ENCODE peak calls at places on chromosomes 3 and 15, in seven cellular contexts. T, Y, Q, A, Z, O and X are unnamed samples.

GRCh38 chr3:46574263-46574662 is 8.2 kb upstream of the LRRC2 start:
- DNase-seq in T (no peak), O (no peak), A (peak; percentile 66), Q (no peak), Y (no peak), Z (no peak), X (no peak)

GRCh38 chr3:87260270-87260669 is 16.1 kb downstream of the POU1F1 start:
- DNase-seq in Z (peak; percentile 40), Q (no peak), Y (peak; percentile 28), A (peak; percentile 67), T (no peak), O (no peak), X (no peak)

GRCh38 chr3:162134571-162134970 is 638.0 kb downstream of the OTOL1 start:
- DNase-seq in A (no peak), O (no peak), Q (no peak), Y (no peak), Z (no peak), T (no peak), X (no peak)

GRCh38 chr3:160133757-160134156 is 91.5 kb upstream of the C3orf80 start:
- DNase-seq in O (no peak), Z (no peak), Q (no peak), A (peak; percentile 27), Y (no peak), T (peak; percentile 33), X (no peak)

GRCh38 chr15:94042163-94042954 is 189.0 kb upstream of the MCTP2 start:
- DNase-seq in O (no peak), Q (no peak), Z (no peak), A (no peak), Y (no peak), T (no peak), X (no peak)

GRCh38 chr3:156770699-156771414 is 55.3 kb upstream of the LEKR1 start:
- DNase-seq in Q (no peak), A (no peak), Y (no peak), T (no peak), O (no peak), Z (no peak), X (peak; percentile 69)

GRCh38 chr3:100027321-100027720 is 87.0 kb downstream of the FILIP1L start:
- DNase-seq in Q (no peak), T (no peak), O (no peak), A (no peak), Y (no peak), Z (no peak), X (no peak)

GRCh38 chr15:78131295-78132021 is at the start of gene CIB2:
- DNase-seq in O (peak; percentile 78), Q (peak; percentile 65), T (no peak), Y (peak; percentile 92), Z (no peak), A (peak; percentile 90), X (no peak)

GRCh38 chr15:62474771-62475124 is 309.7 kb upstream of the C2CD4B start:
- DNase-seq in Q (no peak), Y (no peak), A (no peak), T (no peak), Z (no peak), O (no peak), X (no peak)

GRCh38 chr3:38001456-38002081 is 11.0 kb downstream of the VILL start:
- DNase-seq in T (no peak), A (no peak), Z (peak; percentile 21), Q (peak; percentile 18), O (peak; percentile 10), Y (peak; percentile 29), X (no peak)

GRCh38 chr3:45546636-45547201 is 47.8 kb upstream of the LIMD1 start:
- DNase-seq in Q (no peak), A (peak; percentile 54), Z (no peak), O (no peak), T (no peak), Y (no peak), X (no peak)

GRCh38 chr3:45548724-45549123 is 45.8 kb upstream of the LIMD1 start:
- DNase-seq in O (no peak), T (no peak), Z (no peak), A (no peak), Y (no peak), Q (no peak), X (no peak)

GRCh38 chr3:45547202-45547701 is 47.3 kb upstream of the LIMD1 start:
- DNase-seq in Y (no peak), O (no peak), T (no peak), A (no peak), Z (no peak), Q (no peak), X (no peak)

GRCh38 chr3:45546223-45546622 is 48.3 kb upstream of the LIMD1 start:
- DNase-seq in Z (no peak), O (no peak), T (no peak), Y (no peak), A (no peak), Q (no peak), X (no peak)

DNA sequence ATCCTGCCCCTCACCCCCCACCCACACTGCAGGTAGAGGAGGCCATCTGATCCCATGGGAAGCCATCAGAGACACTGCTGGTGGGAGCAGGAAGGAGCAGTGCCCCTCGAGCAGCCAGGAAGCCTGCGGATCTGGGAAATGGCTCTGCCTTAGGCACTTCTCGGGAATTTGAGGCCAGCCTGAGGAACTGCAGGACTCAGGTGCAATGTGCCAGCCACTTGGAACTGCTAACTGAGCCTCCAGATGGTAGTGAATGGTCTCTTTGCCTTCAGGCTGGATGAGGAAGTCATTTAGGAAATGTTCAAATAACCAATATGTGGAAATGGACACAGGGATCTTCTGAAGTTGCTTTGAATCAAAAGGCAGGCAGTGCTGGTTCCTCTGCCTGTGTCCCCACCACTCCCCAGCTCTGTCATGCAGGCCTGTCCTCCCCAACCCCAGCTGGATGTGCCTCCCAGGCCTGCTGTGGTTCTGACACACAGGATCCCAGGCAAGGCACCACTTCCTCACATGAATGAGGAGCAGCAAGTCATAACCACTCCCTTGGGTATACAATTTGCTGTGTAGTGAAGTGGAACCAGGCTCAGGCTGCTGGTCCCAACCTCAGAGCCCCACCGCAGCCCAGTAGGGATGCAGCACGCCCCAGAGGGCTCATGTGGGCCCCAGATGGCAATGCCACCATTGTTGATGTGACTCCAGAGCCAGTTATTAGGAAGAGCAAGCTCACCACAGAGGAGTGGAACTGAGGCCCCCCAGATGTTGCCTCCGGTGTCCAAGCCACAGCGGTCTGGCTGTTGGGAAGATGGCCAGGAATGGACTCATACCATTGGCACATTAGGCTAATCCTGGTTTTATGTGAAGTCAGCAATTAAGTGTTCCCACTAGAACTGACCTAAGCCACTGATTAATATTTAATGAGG is 46.5 kb upstream of the LIMD1 start:
- DNase-seq in Y (no peak), Z (peak; percentile 68), T (no peak), Q (no peak), O (peak; percentile 70), A (no peak), X (no peak)
- H3K27ac ChIP-seq in Y (peak overlapping the region; percentile 70), Z (no peak overlapping the region), T (no peak overlapping the region), Q (peak overlapping the region; percentile 35), O (peak overlapping the region; percentile 19), A (no peak overlapping the region), X (no peak overlapping the region)

GRCh38 chr15:48681274-48681840 is 35.8 kb upstream of the FBN1 start:
- DNase-seq in Z (no peak), A (no peak), O (no peak), Q (no peak), Y (no peak), T (no peak), X (no peak)

GRCh38 chr15:48683991-48684765 is 38.7 kb upstream of the FBN1 start:
- DNase-seq in Y (no peak), O (no peak), Q (no peak), Z (no peak), A (no peak), T (no peak), X (peak; percentile 60)

GRCh38 chr15:48680841-48681240 is 35.3 kb upstream of the FBN1 start:
- DNase-seq in Y (no peak), O (no peak), Z (no peak), A (no peak), T (peak; percentile 79), Q (no peak), X (peak; percentile 73)

GRCh38 chr15:48679952-48680351 is 34.4 kb upstream of the FBN1 start:
- DNase-seq in Y (no peak), T (no peak), O (no peak), Z (no peak), Q (no peak), A (no peak), X (no peak)

DNA sequence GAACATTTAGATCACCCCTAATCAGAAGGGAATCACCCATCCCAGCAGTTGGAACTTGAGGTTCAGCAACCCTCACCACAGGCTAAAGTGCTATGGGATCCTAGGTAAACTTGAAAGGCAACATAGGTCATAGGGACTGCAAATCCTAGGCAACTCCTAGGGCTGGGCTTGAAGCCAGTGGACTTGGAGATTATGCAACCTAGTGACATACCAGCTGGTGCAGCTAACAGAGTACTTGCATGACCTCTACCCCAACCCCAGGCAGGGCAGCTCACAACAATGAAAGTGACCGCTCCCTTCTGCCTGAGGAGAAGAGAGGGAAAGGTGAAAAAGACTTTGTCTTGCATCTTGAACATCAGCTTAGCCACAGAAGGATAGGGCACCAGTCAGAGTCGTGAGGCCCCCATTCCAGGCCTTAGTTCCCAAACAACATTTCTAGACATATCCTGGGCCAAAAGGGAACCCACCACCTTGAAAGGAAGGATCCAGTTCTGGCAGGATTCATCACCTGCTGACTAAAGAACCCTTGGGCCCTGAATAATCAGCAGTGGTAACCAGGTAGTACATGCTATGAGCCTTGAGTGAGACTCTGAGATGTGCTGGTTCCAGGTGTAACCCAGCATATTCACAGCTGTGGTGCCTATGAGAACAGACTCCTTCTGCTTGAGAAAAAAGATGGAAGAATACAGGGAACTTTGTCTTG is 37.6 kb upstream of the FBN1 start:
- DNase-seq in O (peak; percentile 54), A (no peak), Y (no peak), T (no peak), Z (peak; percentile 68), Q (peak; percentile 21), X (no peak)
- H3K27ac ChIP-seq in O (no peak overlapping the region), A (no peak overlapping the region), Y (peak overlapping the region; percentile 55), T (no peak overlapping the region), Z (no peak overlapping the region), Q (no peak overlapping the region), X (peak overlapping the region; percentile 54)

GRCh38 chr3:172210355-172210754 is 171.0 kb downstream of the FNDC3B start:
- DNase-seq in Y (no peak), Q (no peak), A (no peak), O (no peak), T (no peak), Z (no peak), X (no peak)
- H3K27ac ChIP-seq in Y (peak overlapping the region; percentile 72), Q (no peak overlapping the region), A (no peak overlapping the region), O (peak overlapping the region; percentile 73), T (no peak overlapping the region), Z (peak overlapping the region; percentile 76), X (no peak overlapping the region)

GRCh38 chr15:85339976-85340665 is 40.3 kb upstream of the AKAP13 start:
- DNase-seq in Q (no peak), O (no peak), Z (no peak), Y (no peak), T (no peak), A (no peak), X (no peak)

GRCh38 chr15:85336870-85337269 is 43.5 kb upstream of the AKAP13 start:
- DNase-seq in Z (no peak), Y (no peak), T (no peak), Q (peak; percentile 61), A (peak; percentile 80), O (peak; percentile 53), X (no peak)

GRCh38 chr15:85335193-85335939 is 45.0 kb upstream of the AKAP13 start:
- DNase-seq in Q (no peak), A (peak; percentile 66), Z (no peak), Y (no peak), O (no peak), T (no peak), X (no peak)

GRCh38 chr15:85334241-85334640 is 46.2 kb upstream of the AKAP13 start:
- DNase-seq in Z (no peak), Y (no peak), Q (no peak), A (no peak), O (no peak), T (no peak), X (no peak)

GRCh38 chr15:85337398-85338074 is 42.9 kb upstream of the AKAP13 start:
- DNase-seq in T (no peak), Z (no peak), Q (no peak), A (no peak), O (no peak), Y (no peak), X (no peak)
- H3K27ac ChIP-seq in T (no peak overlapping the region), Z (no peak overlapping the region), Q (peak overlapping the region; percentile 68), A (peak overlapping the region; percentile 92), O (peak overlapping the region; percentile 94), Y (peak overlapping the region; percentile 42), X (no peak overlapping the region)